ENCODE peak calls at places on chromosomes 16 and 17, in seven cellular contexts. M is activated naive CD4-positive, alpha-beta T cell; D is GM12891; X is T-helper 1 cell; V is cardiac muscle cell; P is AG10803; O is SHP77. K is an unnamed sample.

GRCh38 chr17:4490637-4491061 is 8.0 kb upstream of the SPNS2 start:
- DNase-seq in D (no peak), O (no peak), M (no peak), V (no peak), P (no peak), X (no peak), K (no peak)

GRCh38 chr17:30267625-30268024 is 24.1 kb downstream of the BLMH start:
- DNase-seq in V (peak; percentile 39), X (no peak), M (no peak), O (no peak), P (no peak), D (no peak), K (no peak)

GRCh38 chr17:63701477-63702222 is 1.7 kb upstream of the LIMD2 start:
- DNase-seq in V (no peak), X (peak; percentile 70), D (peak; percentile 69), M (peak; percentile 28), P (no peak), O (no peak), K (no peak)

GRCh38 chr16:30775381-30776099 is 11.5 kb downstream of the ZNF629 start:
- DNase-seq in M (no peak), X (peak; percentile 29), D (peak; percentile 94), V (peak; percentile 86), O (peak; percentile 90), P (peak; percentile 77), K (peak; percentile 33)

GRCh38 chr17:47878203-47879027 is 17.6 kb upstream of the SP2 start:
- DNase-seq in M (no peak), P (no peak), X (no peak), V (no peak), O (no peak), D (no peak), K (no peak)

GRCh38 chr16:81716478-81717210 is 62.4 kb upstream of the PLCG2 start:
- DNase-seq in V (no peak), D (no peak), M (no peak), O (no peak), P (no peak), X (no peak), K (no peak)

GRCh38 chr16:78307824-78308528 is 208.5 kb downstream of the WWOX start:
- DNase-seq in X (no peak), V (no peak), D (no peak), O (no peak), M (no peak), P (no peak), K (no peak)

GRCh38 chr16:77359065-77359502 is 75.8 kb downstream of the ADAMTS18 start:
- DNase-seq in X (no peak), M (no peak), P (peak; percentile 8), O (no peak), D (no peak), V (peak; percentile 16), K (peak; percentile 70)

GRCh38 chr17:82018152-82019041 is 4.3 kb downstream of the CENPX start:
- DNase-seq in X (no peak), P (no peak), V (no peak), M (no peak), D (no peak), O (peak; percentile 44), K (peak; percentile 64)